ENCODE peak calls at places on chromosome 21, in four cellular contexts. B is WTC11, V is body of pancreas, Q is GM13977. C is an unnamed sample.

GRCh38 chr21:42346866-42347600 is 3.8 kb downstream of the TFF2 start:
- DNase-seq in Q (no peak), B (no peak), V (no peak), C (no peak)

GRCh38 chr21:26717146-26717739 is 128.0 kb downstream of the ADAMTS1 start:
- DNase-seq in V (no peak), B (no peak), Q (peak; percentile 18), C (peak; percentile 13)

GRCh38 chr21:42745511-42746239 is 92.3 kb downstream of the PDE9A start:
- DNase-seq in V (no peak), B (no peak), Q (no peak), C (no peak)

GRCh38 chr21:29558331-29558730 is 259.6 kb downstream of the BACH1 start:
- DNase-seq in V (no peak), B (no peak), Q (no peak), C (no peak)

GRCh38 chr21:42258150-42258884 is 39.4 kb downstream of the ABCG1 start:
- DNase-seq in B (peak; percentile 86), Q (peak; percentile 89), V (peak; percentile 73), C (peak; percentile 88)

GRCh38 chr21:35234725-35235124 is 185.6 kb upstream of the RUNX1 start:
- DNase-seq in Q (no peak), B (no peak), V (no peak), C (peak; percentile 16)

GRCh38 chr21:29433366-29434059 is 134.8 kb downstream of the BACH1 start:
- DNase-seq in V (no peak), Q (no peak), B (no peak), C (no peak)

GRCh38 chr21:37767984-37768383 is 148.3 kb downstream of the KCNJ6 start:
- DNase-seq in Q (no peak), V (no peak), B (no peak), C (no peak)

GRCh38 chr21:25964926-25965325 is 205.6 kb downstream of the APP start:
- DNase-seq in V (no peak), B (no peak), Q (no peak), C (no peak)

GRCh38 chr21:43854773-43855633 is 10.0 kb upstream of the AGPAT3 start:
- DNase-seq in Q (peak; percentile 78), B (no peak), V (no peak), C (peak; percentile 78)

GRCh38 chr21:26884436-26884835 is 39.2 kb upstream of the ADAMTS1 start:
- DNase-seq in B (no peak), Q (no peak), V (no peak), C (no peak)

GRCh38 chr21:26194811-26195251 is 24.3 kb upstream of the APP start:
- DNase-seq in V (no peak), Q (no peak), B (no peak), C (no peak)

GRCh38 chr21:43348801-43349261 is 78.1 kb downstream of the SIK1 start:
- DNase-seq in V (no peak), Q (no peak), B (no peak), C (no peak)

DNA sequence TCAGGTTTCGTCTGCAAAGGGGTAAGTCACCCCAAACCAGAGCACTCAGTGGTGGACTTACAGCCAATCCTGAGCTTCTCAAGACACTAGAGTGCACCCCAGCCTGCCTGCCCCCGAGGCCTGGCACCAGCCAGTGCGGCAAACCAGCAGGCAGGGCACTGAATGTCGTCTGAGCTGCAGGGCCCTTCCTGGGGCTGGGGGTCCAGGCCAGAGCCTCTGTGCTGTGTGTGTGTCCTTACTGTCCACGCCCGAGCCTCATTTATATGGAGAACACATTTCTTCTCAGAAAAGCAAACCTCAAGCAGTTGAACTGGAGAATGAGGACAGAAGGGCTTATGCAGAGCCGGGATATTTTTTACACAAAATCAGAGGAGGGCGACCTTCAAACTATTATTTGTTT is 52.8 kb downstream of the POFUT2 start:
- DNase-seq in Q (no peak), V (no peak), B (no peak), C (no peak)
- TF ChIP-seq CTCF in Q (no peak), V (no peak), B (no peak), C (no peak)

GRCh38 chr21:32184059-32184458 is 94.8 kb downstream of the MIS18A start:
- DNase-seq in V (no peak), Q (no peak), B (no peak), C (no peak)

GRCh38 chr21:32185103-32185502 is 93.7 kb downstream of the MIS18A start:
- DNase-seq in B (no peak), V (no peak), Q (no peak), C (no peak)

GRCh38 chr21:32182449-32182848 is 96.4 kb downstream of the MIS18A start:
- DNase-seq in B (no peak), Q (no peak), V (no peak), C (no peak)

GRCh38 chr21:32185726-32186125 is 93.1 kb downstream of the MIS18A start:
- DNase-seq in B (no peak), Q (no peak), V (no peak), C (no peak)

DNA sequence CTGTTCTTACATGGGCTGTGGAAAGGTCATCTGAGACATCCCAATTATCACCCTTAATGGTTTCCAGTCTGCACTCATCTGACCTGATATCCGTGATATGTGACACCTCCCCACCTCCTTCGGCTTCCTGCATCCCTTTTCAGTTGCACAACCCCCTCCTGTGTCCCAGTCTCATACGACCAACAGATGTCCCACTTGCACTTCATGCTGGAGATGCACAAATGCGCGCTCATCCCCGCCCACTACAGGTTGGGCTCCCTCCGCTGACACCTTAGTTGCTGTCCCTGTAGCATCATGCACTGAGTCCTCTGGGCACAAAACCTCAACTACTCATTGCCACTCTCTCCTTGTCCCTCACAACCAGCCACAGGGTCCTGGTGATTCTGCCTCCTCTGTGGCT is 94.4 kb downstream of the MIS18A start:
- DNase-seq in B (no peak), Q (no peak), V (no peak), C (no peak)
- TF ChIP-seq CTCF in B (no peak), Q (no peak), V (no peak), C (no peak)

DNA sequence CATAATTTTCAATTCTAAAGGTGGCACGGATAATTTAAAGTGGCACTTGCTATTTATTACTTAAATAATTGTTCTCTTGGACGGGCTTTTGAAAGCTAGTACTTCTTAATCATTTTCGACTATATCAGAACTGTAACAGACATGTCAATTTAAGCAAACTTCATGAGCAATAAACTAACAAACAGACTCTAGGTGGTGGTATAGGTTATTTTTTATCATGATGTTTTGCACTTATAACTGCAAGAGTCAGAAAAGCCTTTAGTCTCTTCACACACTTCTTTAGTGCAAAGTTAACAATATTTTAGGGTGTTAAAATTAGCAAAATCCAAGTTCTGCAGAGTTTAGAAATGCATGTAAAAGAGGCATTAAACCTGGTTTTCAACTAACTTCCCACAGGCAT is 2.2 kb downstream of the NRIP1 start:
- DNase-seq in V (no peak), Q (peak; percentile 25), B (no peak), C (peak; percentile 42)
- TF ChIP-seq CTCF in V (no peak), Q (peak; percentile 27), B (no peak), C (no peak)

GRCh38 chr21:23578027-23578426 is 2029.3 kb downstream of the MRPL39 start:
- DNase-seq in Q (no peak), V (no peak), B (no peak), C (no peak)

GRCh38 chr21:23579573-23579972 is 2027.7 kb downstream of the MRPL39 start:
- DNase-seq in Q (no peak), B (no peak), V (no peak), C (no peak)

DNA sequence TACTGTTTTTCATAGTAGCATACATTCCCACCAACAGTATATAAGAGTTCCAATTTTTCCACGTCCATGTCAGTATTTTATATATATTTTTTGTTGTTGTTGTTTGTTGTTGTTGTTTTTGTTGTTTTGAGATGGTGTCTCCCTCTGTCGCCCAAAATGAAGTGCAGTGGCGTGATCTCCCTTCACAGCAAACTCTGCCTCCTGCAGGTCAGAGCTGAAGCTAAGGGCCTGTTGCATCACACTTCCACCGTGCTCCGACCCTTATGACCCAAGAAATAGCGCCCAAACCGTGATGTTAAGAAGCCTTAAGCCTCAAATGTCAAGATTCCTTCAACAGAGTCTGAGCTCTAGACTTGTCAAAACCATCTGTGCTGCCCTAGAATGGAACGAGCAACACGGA is 2032.3 kb downstream of the MRPL39 start:
- DNase-seq in B (peak; percentile 52), Q (no peak), V (no peak), C (no peak)
- TF ChIP-seq CTCF in B (no peak), Q (no peak), V (no peak), C (no peak)